ENCODE peak calls at places on chromosomes 13 and 19, in ten cellular contexts. W is heart right ventricle; C is CD4-positive, alpha-beta T cell; U is aorta; Z is upper lobe of right lung; V is AG04450; T is CD8-positive, alpha-beta T cell; L is endodermal cell; S is endothelial cell of umbilical vein; A is adrenal gland. R is an unnamed sample.

GRCh38 chr19:46924874-46925547 is 64.2 kb downstream of the ARHGAP35 start:
- DNase-seq in W (peak), C (no peak), U (no peak), Z (no peak), V (no peak), T (peak), L (no peak), S (peak), A (peak), R (no peak)

GRCh38 chr13:54162069-54162468 is 1133.5 kb downstream of the OLFM4 start:
- DNase-seq in W (no peak), C (no peak), U (no peak), Z (no peak), V (no peak), T (no peak), L (peak), S (no peak), A (no peak), R (no peak)

GRCh38 chr13:20326809-20327208 is 94.7 kb upstream of the GJB6 start:
- DNase-seq in W (no peak), C (no peak), U (no peak), Z (no peak), V (no peak), T (no peak), L (no peak), S (no peak), A (no peak), R (no peak)

GRCh38 chr19:54207908-54208783 is 7.5 kb downstream of the RPS9 start:
- DNase-seq in W (peak), C (no peak), U (peak), Z (peak), V (no peak), T (peak), L (peak), S (peak), A (peak), R (peak)

GRCh38 chr13:30038884-30039283 is 188.5 kb upstream of the UBL3 start:
- DNase-seq in W (no peak), C (no peak), U (no peak), Z (no peak), V (no peak), T (no peak), L (peak), S (no peak), A (no peak), R (peak)

GRCh38 chr13:20460744-20461143 is 64.9 kb downstream of the CRYL1 start:
- DNase-seq in W (no peak), C (no peak), U (no peak), Z (no peak), V (no peak), T (no peak), L (no peak), S (no peak), A (no peak), R (no peak)

GRCh38 chr13:109281823-109282239 is 504.6 kb downstream of the IRS2 start:
- DNase-seq in W (peak), C (no peak), U (no peak), Z (no peak), V (no peak), T (no peak), L (peak), S (no peak), A (no peak), R (no peak)

GRCh38 chr13:69910800-69911199 is 196.8 kb upstream of the ATXN8OS start:
- DNase-seq in W (no peak), C (no peak), U (no peak), Z (no peak), V (no peak), T (no peak), L (no peak), S (no peak), A (no peak), R (no peak)

GRCh38 chr13:37701972-37702371 is 103.4 kb upstream of the POSTN start:
- DNase-seq in W (no peak), C (no peak), U (no peak), Z (no peak), V (peak), T (no peak), L (no peak), S (peak), A (no peak), R (no peak)

GRCh38 chr13:112931028-112931934 is 37.7 kb upstream of the MCF2L start:
- DNase-seq in W (no peak), C (no peak), U (no peak), Z (no peak), V (peak), T (no peak), L (peak), S (peak), A (peak), R (peak)

GRCh38 chr13:114279770-114280169 is 1.6 kb upstream of the UPF3A start:
- DNase-seq in W (no peak), C (no peak), U (no peak), Z (no peak), V (no peak), T (no peak), L (no peak), S (no peak), A (no peak), R (peak)

GRCh38 chr13:43284162-43284561 is 260.8 kb downstream of the DNAJC15 start:
- DNase-seq in W (no peak), C (no peak), U (no peak), Z (no peak), V (peak), T (no peak), L (no peak), S (peak), A (no peak), R (peak)

GRCh38 chr19:1690570-1691307 is 38.3 kb upstream of the TCF3 start:
- DNase-seq in W (no peak), C (peak), U (peak), Z (peak), V (no peak), T (peak), L (peak), S (no peak), A (no peak), R (peak)

GRCh38 chr13:42022796-42023493 is 25.5 kb upstream of the DGKH start:
- DNase-seq in W (no peak), C (no peak), U (no peak), Z (no peak), V (no peak), T (no peak), L (no peak), S (no peak), A (no peak), R (peak)

GRCh38 chr13:99218969-99219368 is 18.3 kb downstream of the UBAC2 start:
- DNase-seq in W (no peak), C (peak), U (no peak), Z (no peak), V (no peak), T (peak), L (no peak), S (no peak), A (no peak), R (no peak)

GRCh38 chr13:93723316-93723715 is 496.7 kb downstream of the GPC6 start:
- DNase-seq in W (no peak), C (no peak), U (no peak), Z (no peak), V (no peak), T (no peak), L (no peak), S (no peak), A (no peak), R (no peak)

GRCh38 chr19:2148482-2149135 is 2.8 kb downstream of the AP3D1 start:
- DNase-seq in W (no peak), C (no peak), U (no peak), Z (no peak), V (no peak), T (no peak), L (no peak), S (no peak), A (no peak), R (no peak)

GRCh38 chr19:45211751-45212381 is 33.3 kb downstream of the BLOC1S3 start:
- DNase-seq in W (peak), C (no peak), U (peak), Z (peak), V (no peak), T (no peak), L (no peak), S (peak), A (peak), R (no peak)

GRCh38 chr19:13241321-13242104 is 91.3 kb downstream of the IER2 start:
- DNase-seq in W (no peak), C (no peak), U (no peak), Z (no peak), V (no peak), T (peak), L (peak), S (no peak), A (no peak), R (no peak)

GRCh38 chr13:51269039-51269438 is 46.8 kb downstream of the FAM124A start:
- DNase-seq in W (no peak), C (no peak), U (no peak), Z (no peak), V (no peak), T (no peak), L (no peak), S (no peak), A (no peak), R (peak)

GRCh38 chr13:104357174-104357573 is 1291.0 kb upstream of the SLC10A2 start:
- DNase-seq in W (no peak), C (no peak), U (no peak), Z (no peak), V (no peak), T (no peak), L (no peak), S (no peak), A (no peak), R (no peak)

GRCh38 chr13:109007946-109008345 is 378.5 kb downstream of the MYO16 start:
- DNase-seq in W (no peak), C (no peak), U (no peak), Z (no peak), V (no peak), T (no peak), L (no peak), S (no peak), A (no peak), R (no peak)

GRCh38 chr19:14719162-14719561 is 29.3 kb downstream of the ZNF333 start:
- DNase-seq in W (no peak), C (no peak), U (no peak), Z (no peak), V (no peak), T (no peak), L (no peak), S (no peak), A (no peak), R (no peak)

GRCh38 chr13:87333599-87333998 is 337.6 kb upstream of the SLITRK5 start:
- DNase-seq in W (no peak), C (no peak), U (no peak), Z (no peak), V (no peak), T (no peak), L (no peak), S (no peak), A (no peak), R (no peak)

GRCh38 chr19:46654621-46655152 is 6.3 kb downstream of the DACT3 start:
- DNase-seq in W (peak), C (no peak), U (peak), Z (no peak), V (no peak), T (no peak), L (peak), S (no peak), A (no peak), R (peak)

GRCh38 chr19:50983625-50984292 is at the start of gene KLK7:
- DNase-seq in W (no peak), C (no peak), U (no peak), Z (no peak), V (no peak), T (no peak), L (peak), S (no peak), A (no peak), R (no peak)

GRCh38 chr19:49151339-49152217 is 3.6 kb downstream of the HRC start:
- DNase-seq in W (peak), C (no peak), U (peak), Z (peak), V (no peak), T (no peak), L (peak), S (peak), A (peak), R (peak)

GRCh38 chr19:13484141-13484540 is 22.1 kb downstream of the CACNA1A start:
- DNase-seq in W (no peak), C (no peak), U (no peak), Z (no peak), V (no peak), T (no peak), L (no peak), S (no peak), A (no peak), R (no peak)

GRCh38 chr13:20174656-20175405 is 14.0 kb upstream of the GJA3 start:
- DNase-seq in W (peak), C (peak), U (peak), Z (peak), V (peak), T (peak), L (peak), S (peak), A (peak), R (peak)

GRCh38 chr19:2469102-2469914 is 6.6 kb upstream of the GADD45B start:
- DNase-seq in W (no peak), C (no peak), U (no peak), Z (no peak), V (no peak), T (no peak), L (peak), S (peak), A (peak), R (no peak)

GRCh38 chr19:5138606-5139594 is 170.0 kb downstream of the KDM4B start:
- DNase-seq in W (peak), C (peak), U (no peak), Z (no peak), V (no peak), T (peak), L (no peak), S (no peak), A (no peak), R (no peak)

GRCh38 chr13:105426454-105426853 is 1109.0 kb downstream of the EFNB2 start:
- DNase-seq in W (no peak), C (no peak), U (no peak), Z (no peak), V (no peak), T (no peak), L (no peak), S (no peak), A (no peak), R (no peak)

GRCh38 chr13:51844862-51845573 is at the start of gene TMEM272:
- DNase-seq in W (peak), C (peak), U (peak), Z (peak), V (no peak), T (peak), L (peak), S (peak), A (peak), R (peak)

GRCh38 chr13:99778500-99778899 is 193.1 kb downstream of the ZIC5 start:
- DNase-seq in W (no peak), C (no peak), U (no peak), Z (no peak), V (no peak), T (no peak), L (no peak), S (no peak), A (no peak), R (no peak)

GRCh38 chr13:41562083-41562482 is 104.7 kb downstream of the RGCC start:
- DNase-seq in W (peak), C (no peak), U (no peak), Z (no peak), V (peak), T (no peak), L (no peak), S (peak), A (peak), R (peak)

GRCh38 chr13:46679369-46680180 is 117.4 kb downstream of the ESD start:
- DNase-seq in W (peak), C (no peak), U (no peak), Z (no peak), V (no peak), T (peak), L (no peak), S (no peak), A (no peak), R (no peak)

GRCh38 chr13:113428469-113428865 is 24.8 kb downstream of the ADPRHL1 start:
- DNase-seq in W (no peak), C (no peak), U (no peak), Z (no peak), V (no peak), T (no peak), L (peak), S (no peak), A (no peak), R (no peak)

GRCh38 chr13:35621989-35622388 is 145.5 kb upstream of the MAB21L1 start:
- DNase-seq in W (no peak), C (no peak), U (no peak), Z (no peak), V (no peak), T (no peak), L (peak), S (peak), A (no peak), R (peak)
- H3K27ac ChIP-seq in W (no peak), C (no peak), U (no peak), Z (no peak), V (no peak), T (no peak), L (no peak), S (no peak), A (no peak), R (no peak)

GRCh38 chr13:23598371-23598770 is 28.2 kb downstream of the TNFRSF19 start:
- DNase-seq in W (no peak), C (no peak), U (no peak), Z (no peak), V (no peak), T (no peak), L (no peak), S (no peak), A (no peak), R (no peak)

GRCh38 chr13:23600100-23600499 is 29.9 kb downstream of the TNFRSF19 start:
- DNase-seq in W (no peak), C (no peak), U (no peak), Z (no peak), V (no peak), T (no peak), L (no peak), S (no peak), A (no peak), R (no peak)

GRCh38 chr13:23600534-23600933 is 30.3 kb downstream of the TNFRSF19 start:
- DNase-seq in W (no peak), C (no peak), U (no peak), Z (no peak), V (no peak), T (no peak), L (no peak), S (no peak), A (no peak), R (no peak)

GRCh38 chr13:23599083-23599925 is 29.1 kb downstream of the TNFRSF19 start:
- DNase-seq in W (no peak), C (no peak), U (no peak), Z (no peak), V (no peak), T (no peak), L (peak), S (no peak), A (no peak), R (no peak)
- H3K27ac ChIP-seq in W (no peak), C (no peak), U (no peak), Z (no peak), V (peak), T (no peak), L (peak), S (no peak), A (no peak), R (peak)

GRCh38 chr19:10283301-10283733 is 3.4 kb upstream of the ICAM4 start:
- DNase-seq in W (no peak), C (no peak), U (no peak), Z (peak), V (no peak), T (no peak), L (no peak), S (no peak), A (no peak), R (no peak)
- H3K27ac ChIP-seq in W (no peak), C (no peak), U (no peak), Z (no peak), V (no peak), T (no peak), L (no peak), S (no peak), A (no peak), R (no peak)

GRCh38 chr19:18793144-18794028 is 2.3 kb upstream of the COMP start:
- DNase-seq in W (no peak), C (no peak), U (no peak), Z (no peak), V (no peak), T (no peak), L (peak), S (no peak), A (no peak), R (no peak)

GRCh38 chr19:18790566-18791314 is at the start of gene COMP:
- DNase-seq in W (no peak), C (no peak), U (peak), Z (no peak), V (no peak), T (no peak), L (peak), S (no peak), A (no peak), R (no peak)

GRCh38 chr19:18794029-18794313 is 2.9 kb upstream of the COMP start:
- DNase-seq in W (no peak), C (no peak), U (no peak), Z (no peak), V (no peak), T (no peak), L (no peak), S (no peak), A (no peak), R (no peak)

GRCh38 chr19:18791315-18791678 is 192 bp upstream of the COMP start:
- DNase-seq in W (no peak), C (no peak), U (no peak), Z (no peak), V (no peak), T (no peak), L (no peak), S (no peak), A (no peak), R (no peak)

DNA sequence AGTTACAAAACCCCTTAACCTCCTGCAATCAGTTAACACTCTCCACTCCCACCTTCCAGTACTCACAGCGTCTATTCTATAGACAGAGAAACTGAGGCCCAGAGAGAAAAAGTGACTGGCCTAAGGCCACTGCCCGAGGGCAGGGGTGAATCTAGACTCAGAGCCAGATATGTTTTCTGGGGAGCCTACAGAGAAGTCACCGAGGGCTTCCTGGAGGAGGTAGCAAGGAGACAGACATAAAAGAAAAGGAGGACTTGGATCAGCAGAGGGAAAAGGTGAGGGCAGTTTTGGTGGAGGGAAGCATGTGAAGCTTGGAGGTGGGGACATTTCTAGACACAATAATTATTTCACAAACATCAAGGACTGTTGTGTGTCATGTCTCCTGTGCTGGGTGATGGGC is 1.6 kb upstream of the COMP start:
- DNase-seq in W (no peak), C (no peak), U (no peak), Z (no peak), V (no peak), T (no peak), L (no peak), S (no peak), A (no peak), R (no peak)
- H3K27ac ChIP-seq in W (no peak), C (no peak), U (no peak), Z (no peak), V (no peak), T (no peak), L (no peak), S (no peak), A (no peak), R (no peak)

DNA sequence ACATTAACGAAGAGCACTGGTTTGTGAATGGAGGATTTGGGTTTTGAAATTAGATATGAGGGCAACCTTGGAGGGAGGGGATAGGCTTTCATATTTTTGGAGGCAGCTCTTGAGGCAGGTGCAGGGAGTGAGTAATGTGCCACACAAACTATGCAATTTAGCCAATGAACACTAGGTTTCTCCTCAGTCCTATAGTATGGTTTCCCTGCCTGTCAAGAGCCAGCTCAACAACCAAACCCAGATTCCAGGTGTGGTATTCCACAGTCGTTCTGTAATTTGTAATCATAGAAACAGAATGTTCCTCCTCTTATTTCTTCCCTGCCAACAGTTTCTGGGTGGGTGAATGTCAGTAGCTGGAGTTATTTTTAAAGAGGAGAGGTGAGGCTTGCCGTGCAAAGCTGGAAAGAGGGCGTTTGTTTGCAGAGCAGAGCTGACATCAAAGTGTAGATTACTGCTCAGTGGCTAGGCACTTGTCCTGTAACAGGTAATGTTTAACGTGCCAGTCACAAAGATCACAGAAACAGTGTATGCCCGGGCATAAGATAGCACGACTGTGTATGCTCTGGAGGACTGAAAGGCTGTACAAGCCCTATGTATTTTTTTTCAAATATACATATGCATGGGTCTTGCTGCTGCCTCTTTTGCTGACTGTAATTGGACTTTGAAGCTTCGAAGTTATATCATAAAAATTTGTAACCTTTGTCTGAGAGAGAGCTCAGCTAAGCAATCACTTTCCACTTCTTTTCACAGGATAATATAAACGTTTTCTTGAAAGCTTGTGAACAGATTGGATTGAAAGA is 124.3 kb downstream of the LMO7 start:
- DNase-seq in W (peak), C (peak), U (no peak), Z (no peak), V (no peak), T (no peak), L (no peak), S (peak), A (no peak), R (peak)
- H3K27ac ChIP-seq in W (peak), C (peak), U (no peak), Z (peak), V (no peak), T (peak), L (no peak), S (no peak), A (no peak), R (peak)

R was measured in cardiac muscle cell.